ENCODE peak calls at places on chromosome 11, in eight cellular contexts. T, Y, M, F, C, A, R and S are unnamed samples.

GRCh38 chr11:134916829-134917228 is 504.8 kb upstream of the B3GAT1 start:
- DNase-seq in A (no peak), T (no peak), R (no peak), M (no peak), F (no peak), C (no peak), Y (no peak), S (no peak)

GRCh38 chr11:10309163-10310093 is 4.6 kb downstream of the ADM start:
- DNase-seq in M (no peak), F (no peak), R (no peak), T (peak; percentile 74), Y (peak; percentile 83), A (peak; percentile 32), C (peak; percentile 42), S (no peak)

GRCh38 chr11:73983764-73984543 is 1.3 kb upstream of the UCP2 start:
- DNase-seq in C (peak; percentile 5), R (peak; percentile 49), T (no peak), M (no peak), A (no peak), Y (no peak), F (no peak), S (peak; percentile 45)

GRCh38 chr11:77346906-77347603 is 45.6 kb upstream of the GDPD4 start:
- DNase-seq in Y (no peak), M (no peak), C (no peak), F (no peak), R (no peak), T (no peak), A (no peak), S (no peak)

GRCh38 chr11:1118755-1119275 is 38.9 kb upstream of the MUC5AC start:
- DNase-seq in R (peak; percentile 16), M (no peak), F (no peak), C (no peak), A (no peak), T (no peak), Y (no peak), S (no peak)

GRCh38 chr11:113241190-113242051 is 73.0 kb upstream of the TTC12 start:
- DNase-seq in M (no peak), Y (no peak), A (no peak), T (no peak), C (no peak), R (peak; percentile 38), F (no peak), S (no peak)

GRCh38 chr11:2693271-2693833 is 6.4 kb downstream of the KCNQ1OT1 start:
- DNase-seq in M (no peak), T (no peak), Y (no peak), A (peak; percentile 98), F (no peak), C (no peak), R (no peak), S (no peak)

GRCh38 chr11:75103380-75104026 is 6.8 kb upstream of the OR2AT4 start:
- DNase-seq in C (peak; percentile 25), A (no peak), T (no peak), F (peak; percentile 50), Y (no peak), R (no peak), M (no peak), S (no peak)

GRCh38 chr11:88651556-88651955 is 314.0 kb upstream of the CTSC start:
- DNase-seq in R (no peak), T (no peak), C (no peak), F (no peak), Y (no peak), A (no peak), M (no peak), S (no peak)

GRCh38 chr11:5040876-5041275 is 5.5 kb upstream of the OR52J3 start:
- DNase-seq in A (no peak), T (no peak), C (no peak), M (no peak), F (no peak), Y (no peak), R (no peak), S (no peak)

GRCh38 chr11:19460718-19461405 is 220.1 kb upstream of the E2F8 start:
- DNase-seq in T (no peak), R (peak; percentile 34), F (no peak), C (no peak), M (no peak), A (no peak), Y (no peak), S (no peak)

GRCh38 chr11:73645972-73646631 is at the start of gene PLEKHB1:
- DNase-seq in C (peak; percentile 50), R (no peak), A (peak; percentile 92), F (no peak), T (no peak), Y (no peak), M (no peak), S (no peak)

GRCh38 chr11:105236631-105237030 is 97.1 kb upstream of the CARD18 start:
- DNase-seq in A (no peak), F (no peak), T (no peak), R (no peak), Y (no peak), M (no peak), C (no peak), S (no peak)

GRCh38 chr11:45801723-45802315 is 3.1 kb upstream of the SLC35C1 start:
- DNase-seq in C (no peak), M (no peak), R (no peak), F (no peak), Y (no peak), T (no peak), A (peak; percentile 19), S (no peak)

GRCh38 chr11:76736773-76737495 is 46.2 kb upstream of the TSKU start:
- DNase-seq in C (no peak), M (no peak), T (no peak), F (no peak), Y (no peak), A (no peak), R (no peak), S (no peak)

GRCh38 chr11:38582756-38583155 is 1984.7 kb upstream of the RAG2 start:
- DNase-seq in M (no peak), T (no peak), Y (no peak), A (peak; percentile 1), F (no peak), R (no peak), C (no peak), S (no peak)

GRCh38 chr11:3234846-3235245 is 2.6 kb upstream of the MRGPRE start:
- DNase-seq in M (no peak), R (no peak), A (no peak), C (no peak), T (no peak), F (no peak), Y (no peak), S (no peak)

GRCh38 chr11:130068986-130069683 is 559 bp upstream of the APLP2 start:
- DNase-seq in C (no peak), R (no peak), A (peak; percentile 67), F (no peak), T (no peak), M (peak; percentile 43), Y (peak; percentile 35), S (no peak)

GRCh38 chr11:38867338-38867737 is 2269.3 kb upstream of the RAG2 start:
- DNase-seq in M (no peak), A (no peak), T (no peak), R (no peak), Y (no peak), C (no peak), F (no peak), S (no peak)

GRCh38 chr11:47010192-47010591 is 73.6 kb downstream of the CSTPP1 start:
- DNase-seq in R (no peak), M (no peak), T (no peak), C (no peak), F (no peak), A (no peak), Y (no peak), S (no peak)
- TF ChIP-seq REST in R (no peak), M (no peak), T (no peak), C (no peak), F (no peak), A (no peak), Y (no peak), S (no peak)

GRCh38 chr11:67289651-67290479 is 762 bp downstream of the ANKRD13D start:
- DNase-seq in R (peak; percentile 68), F (no peak), Y (no peak), A (peak; percentile 43), C (no peak), M (no peak), T (no peak), S (peak; percentile 38)

GRCh38 chr11:67291481-67292381 is 2.6 kb downstream of the ANKRD13D start:
- DNase-seq in M (no peak), T (no peak), Y (no peak), F (no peak), R (no peak), A (no peak), C (no peak), S (no peak)

GRCh38 chr11:67292671-67293070 is 3.6 kb downstream of the ANKRD13D start:
- DNase-seq in A (no peak), F (no peak), M (no peak), R (no peak), Y (no peak), C (no peak), T (no peak), S (no peak)

GRCh38 chr11:67289226-67289650 is at the start of gene ANKRD13D:
- DNase-seq in R (no peak), A (no peak), M (no peak), C (peak; percentile 88), Y (no peak), T (no peak), F (no peak), S (peak; percentile 67)

GRCh38 chr11:67290801-67291200 is 1.7 kb downstream of the ANKRD13D start:
- DNase-seq in T (no peak), A (no peak), M (no peak), Y (no peak), C (no peak), F (no peak), R (no peak), S (no peak)
- TF ChIP-seq POLR2AphosphoS5 in T (no peak), A (no peak), M (no peak), Y (no peak), C (no peak), F (no peak), R (no peak), S (no peak)

GRCh38 chr11:87384078-87384729 is 346.5 kb downstream of the TMEM135 start:
- DNase-seq in T (no peak), M (no peak), F (no peak), A (no peak), Y (no peak), C (no peak), R (no peak), S (no peak)
- TF ChIP-seq REST in T (no peak), M (no peak), F (no peak), A (no peak), Y (no peak), C (no peak), R (no peak), S (no peak)

GRCh38 chr11:102791271-102792036 is 6.5 kb downstream of the MMP1 start:
- DNase-seq in T (no peak), F (no peak), R (no peak), M (no peak), A (no peak), C (no peak), Y (no peak), S (no peak)

GRCh38 chr11:102792604-102793003 is 5.4 kb downstream of the MMP1 start:
- DNase-seq in R (no peak), Y (no peak), F (no peak), A (no peak), M (no peak), T (no peak), C (no peak), S (no peak)

GRCh38 chr11:102798012-102798746 is at the start of gene MMP1:
- DNase-seq in M (no peak), Y (no peak), C (no peak), R (no peak), F (no peak), A (no peak), T (no peak), S (no peak)

GRCh38 chr11:102793677-102794290 is 4.2 kb downstream of the MMP1 start:
- DNase-seq in F (no peak), M (no peak), A (no peak), Y (no peak), T (no peak), C (no peak), R (no peak), S (no peak)

GRCh38 chr11:102794382-102794781 is 3.6 kb downstream of the MMP1 start:
- DNase-seq in T (peak; percentile 44), Y (peak; percentile 59), A (peak; percentile 91), M (no peak), R (peak; percentile 15), F (no peak), C (peak; percentile 19), S (peak; percentile 9)
- TF ChIP-seq POLR2AphosphoS5 in T (no peak), Y (no peak), A (no peak), M (no peak), R (no peak), F (no peak), C (no peak), S (no peak)